ENCODE peak calls at places on chromosomes 7 and 10, in five cellular contexts. I, K, S, G and M are unnamed samples. For H3K27me3, the result is how much of the 10 kb centered on the place peaks cover.

GRCh38 chr10:29517352-29517923 is 117.3 kb downstream of the SVIL start:
- DNase-seq in I (peak), K (no peak), S (peak), G (no peak), M (no peak)

GRCh38 chr10:93876391-93876790 is 17.4 kb upstream of the SLC35G1 start:
- DNase-seq in I (no peak), K (no peak), S (no peak), G (no peak), M (no peak)

GRCh38 chr10:29658984-29659769 is 24.4 kb upstream of the SVIL start:
- DNase-seq in I (peak), K (peak), S (no peak), G (peak), M (peak)

GRCh38 chr10:118241229-118242137 is 100.6 kb downstream of the FAM204A start:
- DNase-seq in I (peak), K (peak), S (peak), G (peak), M (peak)

GRCh38 chr7:156673454-156673853 is 32.9 kb downstream of the RNF32 start:
- DNase-seq in I (no peak), K (no peak), S (no peak), G (no peak), M (no peak)

GRCh38 chr7:42574693-42575084 is 337.2 kb downstream of the C7orf25 start:
- DNase-seq in I (no peak), K (no peak), S (peak), G (no peak), M (no peak)

GRCh38 chr7:124440081-124440480 is 325.5 kb downstream of the GPR37 start:
- DNase-seq in I (no peak), K (no peak), S (no peak), G (no peak), M (no peak)

GRCh38 chr7:70698219-70698832 is 433.6 kb upstream of the GALNT17 start:
- DNase-seq in I (peak), K (no peak), S (peak), G (no peak), M (no peak)

GRCh38 chr10:68106656-68107055 is 2.6 kb upstream of the MYPN start:
- DNase-seq in I (peak), K (no peak), S (no peak), G (no peak), M (no peak)

GRCh38 chr10:3255616-3256015 is 83.0 kb upstream of the PITRM1 start:
- DNase-seq in I (no peak), K (no peak), S (no peak), G (peak), M (no peak)

GRCh38 chr7:133040617-133041016 is 41.3 kb downstream of the CHCHD3 start:
- DNase-seq in I (no peak), K (no peak), S (no peak), G (no peak), M (no peak)
- H3K27me3 ChIP-seq in I (under half), K (under half), S (under half), G (under half), M (under half)

DNA sequence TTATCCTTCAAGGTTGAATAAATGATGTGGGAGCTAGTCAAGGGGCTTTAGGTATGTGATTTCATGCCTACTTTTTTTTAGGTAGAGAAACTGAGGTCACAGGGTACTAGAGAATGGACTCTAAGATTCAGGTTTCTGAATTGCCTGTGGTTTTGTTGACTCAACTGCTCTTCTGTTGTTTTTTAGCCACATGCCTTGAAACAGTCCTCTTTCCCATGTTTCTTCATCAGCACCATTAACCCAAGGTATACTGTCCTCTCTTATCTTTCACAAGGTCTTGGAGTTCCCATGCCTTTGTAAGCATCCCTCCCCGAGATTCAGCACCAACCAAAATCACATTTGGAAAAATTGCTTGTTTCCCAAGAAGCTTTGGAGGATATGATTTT is 79.0 kb downstream of the TCF7L2 start:
- DNase-seq in I (peak), K (no peak), S (no peak), G (no peak), M (no peak)
- H3K27me3 ChIP-seq in I (under half), K (under half), S (under half), G (under half), M (under half)

DNA sequence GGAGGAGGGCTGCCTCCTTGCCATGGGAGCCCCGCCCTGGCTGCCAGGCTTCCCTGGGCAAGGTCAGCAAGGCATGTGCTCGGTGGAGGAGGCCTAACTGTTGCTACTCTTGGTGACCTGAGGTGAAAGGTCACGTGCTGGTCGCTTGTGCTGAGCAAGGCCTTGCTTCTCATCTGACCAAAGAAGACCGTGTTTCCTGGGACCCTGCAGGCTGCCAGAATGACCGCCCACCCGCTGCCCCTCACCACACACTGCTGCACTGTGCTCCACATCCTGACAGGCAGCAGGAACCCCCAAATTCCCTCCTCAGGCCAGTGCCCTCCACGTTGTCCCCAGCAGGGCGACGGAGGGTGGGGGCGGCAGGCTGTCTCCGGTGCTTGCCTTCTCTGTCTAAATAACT is 442.4 kb downstream of the DNAJB6 start:
- DNase-seq in I (no peak), K (no peak), S (no peak), G (no peak), M (peak)
- H3K27me3 ChIP-seq in I (under half), K (under half), S (under half), G (under half), M (under half)

GRCh38 chr10:22333667-22334282 is 11.5 kb upstream of the SPAG6 start:
- DNase-seq in I (no peak), K (peak), S (no peak), G (no peak), M (no peak)
- H3K27me3 ChIP-seq in I (under half), K (under half), S (half or more), G (half or more), M (half or more)

GRCh38 chr10:113621799-113622198 is 42.0 kb downstream of the NRAP start:
- DNase-seq in I (no peak), K (no peak), S (no peak), G (no peak), M (no peak)
- H3K27me3 ChIP-seq in I (under half), K (under half), S (under half), G (under half), M (under half)

DNA sequence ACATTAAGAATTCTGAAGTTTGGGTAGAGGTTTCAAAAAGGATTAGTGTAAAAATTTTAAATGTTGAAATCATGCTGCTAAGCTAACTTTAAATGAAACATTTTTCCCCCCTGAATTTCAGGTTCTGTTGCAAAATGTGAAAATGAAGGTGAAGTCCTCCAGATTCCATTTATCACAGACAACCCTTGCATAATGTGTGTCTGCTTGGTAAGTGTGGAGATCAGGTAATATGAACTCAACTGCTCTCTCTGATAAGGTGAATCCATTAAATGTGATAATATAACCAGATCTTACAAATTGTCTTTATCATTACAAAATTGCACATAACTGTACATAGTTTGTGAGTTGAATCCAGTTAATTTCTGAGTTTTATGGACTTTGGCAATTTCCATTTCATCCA is 1.4 kb downstream of the BMPER start:
- DNase-seq in I (no peak), K (no peak), S (no peak), G (no peak), M (no peak)
- H3K27me3 ChIP-seq in I (under half), K (under half), S (half or more), G (under half), M (half or more)

GRCh38 chr10:133237241-133238065 is at the start of gene VENTX:
- DNase-seq in I (no peak), K (no peak), S (peak), G (no peak), M (no peak)
- H3K27me3 ChIP-seq in I (half or more), K (under half), S (half or more), G (half or more), M (half or more)

GRCh38 chr10:27911645-27912044 is 87.2 kb downstream of the ODAD2 start:
- DNase-seq in I (no peak), K (no peak), S (peak), G (no peak), M (no peak)

GRCh38 chr10:27914888-27915287 is 84.0 kb downstream of the ODAD2 start:
- DNase-seq in I (no peak), K (no peak), S (no peak), G (no peak), M (no peak)

GRCh38 chr10:27911006-27911405 is 87.9 kb downstream of the ODAD2 start:
- DNase-seq in I (no peak), K (no peak), S (no peak), G (no peak), M (no peak)

GRCh38 chr10:27908231-27908630 is 90.6 kb downstream of the ODAD2 start:
- DNase-seq in I (no peak), K (no peak), S (no peak), G (no peak), M (no peak)

GRCh38 chr10:27912241-27912640 is 86.6 kb downstream of the ODAD2 start:
- DNase-seq in I (no peak), K (no peak), S (no peak), G (no peak), M (no peak)
- H3K27me3 ChIP-seq in I (under half), K (under half), S (under half), G (under half), M (under half)

GRCh38 chr10:49047128-49047639 is 68.1 kb downstream of the VSTM4 start:
- DNase-seq in I (no peak), K (no peak), S (no peak), G (no peak), M (no peak)

GRCh38 chr10:49049660-49050059 is 65.7 kb downstream of the VSTM4 start:
- DNase-seq in I (no peak), K (no peak), S (peak), G (no peak), M (no peak)

GRCh38 chr10:49053053-49053997 is 62.0 kb downstream of the VSTM4 start:
- DNase-seq in I (no peak), K (no peak), S (no peak), G (peak), M (no peak)

GRCh38 chr10:49052069-49052468 is 63.3 kb downstream of the VSTM4 start:
- DNase-seq in I (no peak), K (no peak), S (no peak), G (no peak), M (no peak)

GRCh38 chr10:49050338-49050737 is 65.0 kb downstream of the VSTM4 start:
- DNase-seq in I (no peak), K (no peak), S (no peak), G (no peak), M (no peak)
- H3K27me3 ChIP-seq in I (under half), K (under half), S (under half), G (under half), M (under half)

GRCh38 chr10:123666318-123667291 is at the start of gene GPR26:
- DNase-seq in I (no peak), K (no peak), S (peak), G (no peak), M (no peak)

GRCh38 chr10:123665371-123666286 is 526 bp upstream of the GPR26 start:
- DNase-seq in I (no peak), K (no peak), S (peak), G (no peak), M (peak)

GRCh38 chr10:123663522-123663921 is 2.6 kb upstream of the GPR26 start:
- DNase-seq in I (no peak), K (no peak), S (peak), G (no peak), M (no peak)
- H3K27me3 ChIP-seq in I (under half), K (under half), S (under half), G (under half), M (under half)